ENCODE peak calls at places on chromosomes 12 and 14, in four cellular contexts. I, R, G and A are unnamed samples.

GRCh38 chr12:98606367-98606985 is 13.0 kb downstream of the SLC25A3 start:
- DNase-seq in G (no peak), R (peak), I (no peak), A (no peak)

GRCh38 chr14:105075364-105076295 is 10.4 kb upstream of the GPR132 start:
- DNase-seq in G (no peak), R (peak), I (peak), A (peak)

GRCh38 chr14:38089123-38089522 is 118.6 kb upstream of the SSTR1 start:
- DNase-seq in R (peak), G (no peak), I (no peak), A (peak)

GRCh38 chr12:132404435-132404855 is 75.1 kb upstream of the GALNT9 start:
- DNase-seq in G (no peak), R (no peak), I (peak), A (no peak)

GRCh38 chr12:128966411-128966810 is 113.1 kb downstream of the GLT1D1 start:
- DNase-seq in I (no peak), R (no peak), G (no peak), A (no peak)

GRCh38 chr14:27391331-27391730 is 793.5 kb upstream of the NOVA1 start:
- DNase-seq in G (peak), I (no peak), R (no peak), A (no peak)

GRCh38 chr12:54616933-54617535 is 17.7 kb downstream of the LACRT start:
- DNase-seq in G (no peak), I (no peak), R (no peak), A (no peak)

GRCh38 chr14:99234982-99235491 is 37.0 kb downstream of the BCL11B start:
- DNase-seq in I (no peak), R (no peak), G (no peak), A (no peak)

GRCh38 chr14:43803076-43803689 is 703.9 kb downstream of the FSCB start:
- DNase-seq in G (no peak), R (no peak), I (no peak), A (no peak)

GRCh38 chr12:45720069-45720468 is 9.4 kb upstream of the ARID2 start:
- DNase-seq in I (no peak), R (no peak), G (no peak), A (no peak)

GRCh38 chr12:113735146-113735545 is 231.0 kb downstream of the RBM19 start:
- DNase-seq in I (no peak), G (no peak), R (no peak), A (no peak)

GRCh38 chr12:31896514-31897039 is 62.6 kb upstream of the RESF1 start:
- DNase-seq in I (peak), R (peak), G (no peak), A (peak)

GRCh38 chr14:75456069-75457023 is 28.5 kb downstream of the JDP2 start:
- DNase-seq in I (no peak), R (no peak), G (no peak), A (no peak)

GRCh38 chr14:105993814-105994213 is 467.4 kb downstream of the TMEM121 start:
- DNase-seq in R (no peak), I (no peak), G (no peak), A (no peak)

GRCh38 chr12:132046561-132046960 is 96.8 kb downstream of the EP400 start:
- DNase-seq in I (no peak), G (peak), R (peak), A (peak)

GRCh38 chr12:130641571-130642184 is 74.4 kb downstream of the RIMBP2 start:
- DNase-seq in R (no peak), I (no peak), G (no peak), A (no peak)

GRCh38 chr14:42174357-42174756 is 567.7 kb downstream of the LRFN5 start:
- DNase-seq in I (no peak), G (no peak), R (no peak), A (no peak)

GRCh38 chr12:83574142-83574541 is 887.4 kb downstream of the TMTC2 start:
- DNase-seq in I (no peak), G (no peak), R (no peak), A (no peak)

GRCh38 chr14:32047791-32048190 is 29.3 kb upstream of the ARHGAP5 start:
- DNase-seq in G (no peak), I (no peak), R (peak), A (no peak)

GRCh38 chr14:78254911-78255431 is 84.8 kb downstream of the NRXN3 start:
- DNase-seq in I (no peak), R (no peak), G (peak), A (peak)

GRCh38 chr14:68688872-68689371 is 103.9 kb downstream of the ZFP36L1 start:
- DNase-seq in R (peak), G (peak), I (no peak), A (peak)

GRCh38 chr12:85468356-85469157 is 188.5 kb downstream of the ALX1 start:
- DNase-seq in G (peak), I (no peak), R (peak), A (peak)

GRCh38 chr12:46831335-46832083 is 5.7 kb upstream of the SLC38A4 start:
- DNase-seq in G (no peak), R (peak), I (peak), A (peak)

GRCh38 chr12:127723236-127723635 is 543.7 kb upstream of the TMEM132C start:
- DNase-seq in G (no peak), R (no peak), I (no peak), A (no peak)

GRCh38 chr12:11981174-11981733 is 89.5 kb upstream of the BCL2L14 start:
- DNase-seq in R (no peak), I (no peak), G (peak), A (no peak)

GRCh38 chr14:91244501-91244901 is at the start of gene GPR68:
- DNase-seq in R (peak), G (peak), I (peak), A (peak)

GRCh38 chr14:92500491-92500941 is 13.1 kb upstream of the RIN3 start:
- DNase-seq in G (no peak), R (no peak), I (peak), A (no peak)

GRCh38 chr14:55701638-55702037 is 121.6 kb downstream of the KTN1 start:
- DNase-seq in R (peak), G (peak), I (no peak), A (no peak)

DNA sequence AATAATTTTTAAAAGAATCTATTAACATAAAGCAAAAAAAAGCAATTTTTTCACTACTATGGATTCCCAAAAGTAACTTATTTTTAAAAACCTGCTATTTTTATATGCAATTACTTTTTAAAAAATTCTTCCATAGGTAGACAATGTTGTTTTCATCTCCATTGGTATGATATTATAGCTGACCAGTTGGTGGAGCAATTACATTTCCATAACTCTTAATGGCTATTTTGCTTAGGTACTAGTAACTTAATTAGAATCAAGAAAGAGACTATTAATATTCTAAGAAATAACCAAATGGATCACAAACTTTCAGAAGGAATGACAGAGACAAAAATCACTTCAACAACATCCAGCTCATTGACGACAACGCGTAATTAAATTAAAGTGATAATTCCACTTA is 64.7 kb upstream of the PTCSC3 start:
- DNase-seq in R (peak), G (no peak), I (no peak), A (peak)
- TF ChIP-seq CTCF in R (no peak), G (no peak), I (no peak), A (no peak)

GRCh38 chr14:102514987-102515733 is 5.6 kb upstream of the ANKRD9 start:
- DNase-seq in G (no peak), R (no peak), I (no peak), A (no peak)

GRCh38 chr14:102516531-102517411 is 7.2 kb upstream of the ANKRD9 start:
- DNase-seq in I (peak), G (no peak), R (no peak), A (no peak)

GRCh38 chr14:102518063-102518648 is 8.6 kb upstream of the ANKRD9 start:
- DNase-seq in I (no peak), R (no peak), G (no peak), A (no peak)

GRCh38 chr14:102513899-102514772 is 4.6 kb upstream of the ANKRD9 start:
- DNase-seq in R (no peak), G (no peak), I (no peak), A (no peak)

GRCh38 chr14:102517412-102518062 is 8.0 kb upstream of the ANKRD9 start:
- DNase-seq in R (no peak), I (no peak), G (no peak), A (no peak)
- TF ChIP-seq CTCF in R (no peak), I (no peak), G (no peak), A (no peak)

DNA sequence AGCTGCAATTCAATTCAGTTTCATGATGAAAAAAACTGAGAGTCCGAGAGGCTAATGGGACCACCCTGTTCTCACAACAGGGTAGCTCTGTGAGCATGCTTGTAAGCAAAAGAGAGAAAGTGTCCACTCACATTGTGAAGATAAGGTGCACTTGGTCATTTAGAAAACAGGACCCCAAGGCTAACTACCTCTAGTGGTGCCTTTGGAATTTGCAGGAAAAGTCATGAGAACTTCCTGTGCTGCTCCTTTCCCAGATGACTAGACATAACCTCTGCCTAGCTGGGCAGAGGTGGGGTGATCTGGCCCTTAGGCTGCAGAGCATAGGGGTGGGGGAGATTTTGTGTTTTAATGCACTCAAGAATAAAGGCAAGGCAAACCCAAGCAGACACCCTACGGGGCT is 118.9 kb downstream of the STAB2 start:
- DNase-seq in G (no peak), I (no peak), R (no peak), A (no peak)
- TF ChIP-seq CTCF in G (no peak), I (no peak), R (no peak), A (peak)

GRCh38 chr12:57047981-57048380 is 1.9 kb downstream of the MYO1A start:
- DNase-seq in R (no peak), I (no peak), G (peak), A (peak)

GRCh38 chr12:57046392-57046791 is 3.5 kb downstream of the MYO1A start:
- DNase-seq in R (no peak), I (no peak), G (no peak), A (no peak)

GRCh38 chr12:57046947-57047890 is 2.7 kb downstream of the MYO1A start:
- DNase-seq in R (no peak), I (no peak), G (no peak), A (no peak)

GRCh38 chr12:57042695-57043094 is 7.2 kb downstream of the MYO1A start:
- DNase-seq in I (no peak), G (no peak), R (no peak), A (no peak)

DNA sequence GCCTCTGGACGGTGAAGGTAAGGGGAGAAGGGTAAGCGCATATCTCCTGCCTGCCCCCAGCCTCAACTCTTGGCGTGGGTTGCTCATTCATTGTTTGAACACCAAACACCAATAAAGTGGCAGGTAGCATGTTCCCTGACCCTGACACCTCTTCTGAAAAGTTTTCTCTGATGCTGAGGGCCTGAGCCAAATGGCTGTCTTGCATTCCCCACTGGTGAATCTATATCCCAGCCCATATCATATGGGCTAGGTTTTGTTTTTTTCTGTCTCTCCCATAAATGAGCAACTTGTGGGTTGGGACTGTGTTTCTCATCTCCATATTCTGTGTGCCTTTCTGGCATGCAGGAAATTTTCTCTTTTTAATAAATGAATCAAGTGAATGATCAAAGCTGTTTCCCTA is 5.1 kb downstream of the MYO1A start:
- DNase-seq in I (no peak), R (no peak), G (no peak), A (no peak)
- TF ChIP-seq CTCF in I (no peak), R (no peak), G (no peak), A (no peak)

GRCh38 chr14:65958664-65959562 is 527.3 kb upstream of the CCDC196 start:
- DNase-seq in I (no peak), R (peak), G (peak), A (peak)

GRCh38 chr14:65961004-65961403 is 525.2 kb upstream of the CCDC196 start:
- DNase-seq in G (peak), R (peak), I (peak), A (peak)

GRCh38 chr14:65962952-65963351 is 523.2 kb upstream of the CCDC196 start:
- DNase-seq in R (no peak), I (no peak), G (no peak), A (peak)

GRCh38 chr14:65957631-65958205 is 528.5 kb upstream of the CCDC196 start:
- DNase-seq in R (no peak), G (no peak), I (no peak), A (no peak)

DNA sequence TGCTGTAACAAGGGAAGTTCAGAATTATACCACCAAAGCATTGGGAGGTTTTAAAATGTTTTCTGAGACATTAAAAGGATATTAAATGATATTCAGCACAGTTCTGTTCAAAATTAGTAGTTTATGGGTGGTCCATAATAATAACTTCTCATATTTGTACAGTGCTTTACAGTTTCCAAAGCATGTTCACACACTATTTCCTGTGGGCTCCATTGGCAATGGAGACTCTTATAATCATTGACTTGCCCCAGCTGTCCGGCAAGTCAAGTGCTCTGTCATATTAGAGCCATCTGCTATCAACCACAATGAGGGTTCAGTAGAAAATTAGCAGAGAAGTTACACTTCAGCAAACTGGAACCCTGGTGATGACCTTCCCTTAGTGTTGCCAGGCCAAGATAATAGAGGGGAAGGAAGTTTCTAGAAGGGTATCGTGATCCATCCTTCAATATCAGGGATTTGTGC is 526.6 kb upstream of the CCDC196 start:
- DNase-seq in G (no peak), I (no peak), R (no peak), A (no peak)
- TF ChIP-seq CTCF in G (no peak), I (no peak), R (no peak), A (no peak)

DNA sequence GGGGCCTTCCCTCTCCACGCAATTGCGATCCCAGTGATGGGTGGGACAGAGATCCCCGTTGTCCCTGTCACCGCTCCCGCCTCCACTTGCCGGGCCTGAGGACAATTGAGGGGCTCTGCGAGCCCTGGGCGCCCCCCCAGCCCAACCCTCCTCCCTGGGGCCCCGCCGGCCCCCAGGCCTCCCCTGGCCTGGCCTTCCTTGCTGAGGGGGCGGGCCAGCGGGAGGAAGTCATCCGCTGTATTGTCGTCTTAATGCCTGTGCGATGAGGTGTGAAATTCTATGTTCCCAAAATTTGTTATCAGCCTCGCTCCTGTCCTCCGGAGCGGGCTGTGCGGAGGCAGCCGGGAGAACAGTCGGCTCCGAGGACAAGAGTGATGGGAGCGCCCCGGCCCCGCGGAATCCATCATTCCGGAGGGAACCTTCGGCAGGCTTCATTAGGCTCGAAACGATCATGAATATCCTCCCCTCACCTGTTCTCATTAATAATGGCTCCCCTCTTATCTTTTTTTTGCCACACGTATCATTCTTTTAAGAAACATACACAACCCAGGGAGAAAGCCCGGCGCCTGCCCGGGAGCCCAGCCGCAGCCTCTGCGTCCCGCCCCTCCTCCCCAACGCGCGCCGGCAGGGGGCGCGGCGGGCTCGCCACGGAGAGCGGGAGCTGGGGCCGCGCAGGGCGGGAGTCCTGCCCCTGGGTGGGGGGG is 17.3 kb upstream of the DLK1 start:
- DNase-seq in R (peak), I (peak), G (no peak), A (peak)
- TF ChIP-seq CTCF in R (peak), I (peak), G (no peak), A (peak)

GRCh38 chr12:14473707-14474287 is 93.9 kb downstream of the PLBD1 start:
- DNase-seq in G (peak), I (no peak), R (peak), A (peak)
- TF ChIP-seq CTCF in G (no peak), I (no peak), R (no peak), A (no peak)

GRCh38 chr12:66352197-66352596 is 49.9 kb downstream of the HELB start:
- DNase-seq in I (peak), G (peak), R (peak), A (peak)
- TF ChIP-seq CTCF in I (peak), G (peak), R (peak), A (peak)